ENCODE peak calls at places on chromosomes 12 and 14, in five cellular contexts. Q is Calu3; X is CD4-positive, alpha-beta memory T cell; V is astrocyte of the cerebellum; M is NCI-H2081. R is an unnamed sample.

GRCh38 chr12:118059645-118060275 is 1.2 kb downstream of the WSB2 start:
- DNase-seq in Q (no peak), X (no peak), V (no peak), M (no peak), R (no peak)

GRCh38 chr12:2297658-2298057 is 244.9 kb downstream of the CACNA1C start:
- DNase-seq in Q (no peak), X (no peak), V (no peak), M (no peak), R (no peak)

GRCh38 chr12:87661770-87662402 is 367.3 kb downstream of the C12orf50 start:
- DNase-seq in Q (no peak), X (no peak), V (no peak), M (no peak), R (no peak)

GRCh38 chr14:77607741-77608302 is 8.6 kb downstream of the SPTLC2 start:
- DNase-seq in Q (no peak), X (no peak), V (no peak), M (no peak), R (no peak)

GRCh38 chr12:29710104-29710503 is 73.6 kb downstream of the TMTC1 start:
- DNase-seq in Q (no peak), X (no peak), V (no peak), M (no peak), R (no peak)

GRCh38 chr12:30694971-30695326 is 720 bp downstream of the IPO8 start:
- DNase-seq in Q (peak), X (peak), V (no peak), M (peak), R (no peak)

GRCh38 chr14:75711796-75712211 is 50.8 kb downstream of the TTLL5 start:
- DNase-seq in Q (peak), X (no peak), V (peak), M (no peak), R (peak)

GRCh38 chr12:100908501-100908900 is 113.9 kb downstream of the ANO4 start:
- DNase-seq in Q (no peak), X (no peak), V (no peak), M (no peak), R (no peak)

GRCh38 chr12:6535697-6535946 is 1.3 kb downstream of the GAPDH start:
- DNase-seq in Q (no peak), X (no peak), V (no peak), M (no peak), R (no peak)

GRCh38 chr12:113103756-113104450 is 31.7 kb downstream of the RASAL1 start:
- DNase-seq in Q (no peak), X (peak), V (no peak), M (no peak), R (no peak)

GRCh38 chr12:108826115-108826806 is 31.1 kb downstream of the SSH1 start:
- DNase-seq in Q (no peak), X (no peak), V (peak), M (no peak), R (peak)

GRCh38 chr14:80518173-80518572 is 306.9 kb upstream of the DIO2 start:
- DNase-seq in Q (no peak), X (no peak), V (no peak), M (no peak), R (no peak)

GRCh38 chr14:53391631-53392030 is 238.5 kb upstream of the DDHD1 start:
- DNase-seq in Q (no peak), X (no peak), V (peak), M (no peak), R (no peak)

GRCh38 chr14:49420201-49420600 is 166.0 kb downstream of the RPS29 start:
- DNase-seq in Q (no peak), X (no peak), V (no peak), M (no peak), R (no peak)

GRCh38 chr14:104694475-104694950 is 5.1 kb downstream of the INF2 start:
- DNase-seq in Q (no peak), X (no peak), V (no peak), M (peak), R (no peak)